ENCODE peak calls at places on chromosome 21, in four cellular contexts. C is K562, V is H1, R is HepG2. A is an unnamed sample.

GRCh38 chr21:17343055-17343454 is 169.8 kb upstream of the CXADR start:
- DNase-seq in C (peak; percentile 8), V (no peak), R (peak; percentile 32), A (no peak)

GRCh38 chr21:28269173-28269572 is 723.5 kb downstream of the LTN1 start:
- DNase-seq in C (no peak), V (no peak), R (no peak), A (no peak)

GRCh38 chr21:10425856-10426255 is 95.5 kb upstream of the TPTE start:
- DNase-seq in C (no peak), V (no peak), R (no peak), A (no peak)

GRCh38 chr21:27419153-27419552 is 452.3 kb upstream of the ADAMTS5 start:
- DNase-seq in C (no peak), V (no peak), R (no peak), A (no peak)

GRCh38 chr21:21715286-21715969 is 717.2 kb downstream of the NCAM2 start:
- DNase-seq in C (no peak), V (no peak), R (no peak), A (no peak)

GRCh38 chr21:39098696-39099111 is 84.5 kb downstream of the PSMG1 start:
- DNase-seq in C (no peak), V (no peak), R (peak; percentile 74), A (no peak)

GRCh38 chr21:15421521-15421920 is 308.3 kb upstream of the USP25 start:
- DNase-seq in C (no peak), V (no peak), R (no peak), A (no peak)

GRCh38 chr21:21007606-21008005 is 9.4 kb downstream of the NCAM2 start:
- DNase-seq in C (no peak), V (no peak), R (no peak), A (no peak)

GRCh38 chr21:16741228-16741665 is 771.6 kb upstream of the CXADR start:
- DNase-seq in C (no peak), V (no peak), R (no peak), A (no peak)

GRCh38 chr21:28419811-28420210 is 572.9 kb downstream of the LTN1 start:
- DNase-seq in C (no peak), V (no peak), R (no peak), A (no peak)

GRCh38 chr21:25506887-25507286 is 100.4 kb downstream of the MRPL39 start:
- DNase-seq in C (no peak), V (no peak), R (no peak), A (no peak)

GRCh38 chr21:15841856-15842564 is 112.2 kb downstream of the USP25 start:
- DNase-seq in C (no peak), V (no peak), R (no peak), A (no peak)

GRCh38 chr21:17492415-17493168 is 20.3 kb upstream of the CXADR start:
- DNase-seq in C (no peak), V (no peak), R (peak; percentile 21), A (no peak)

GRCh38 chr21:28256420-28256831 is 736.3 kb downstream of the LTN1 start:
- DNase-seq in C (no peak), V (no peak), R (peak; percentile 94), A (no peak)

GRCh38 chr21:29231781-29232548 is 66.8 kb upstream of the BACH1 start:
- DNase-seq in C (no peak), V (no peak), R (no peak), A (no peak)

GRCh38 chr21:44765231-44766013 is 36.2 kb downstream of the UBE2G2 start:
- DNase-seq in C (peak; percentile 76), V (no peak), R (no peak), A (no peak)

DNA sequence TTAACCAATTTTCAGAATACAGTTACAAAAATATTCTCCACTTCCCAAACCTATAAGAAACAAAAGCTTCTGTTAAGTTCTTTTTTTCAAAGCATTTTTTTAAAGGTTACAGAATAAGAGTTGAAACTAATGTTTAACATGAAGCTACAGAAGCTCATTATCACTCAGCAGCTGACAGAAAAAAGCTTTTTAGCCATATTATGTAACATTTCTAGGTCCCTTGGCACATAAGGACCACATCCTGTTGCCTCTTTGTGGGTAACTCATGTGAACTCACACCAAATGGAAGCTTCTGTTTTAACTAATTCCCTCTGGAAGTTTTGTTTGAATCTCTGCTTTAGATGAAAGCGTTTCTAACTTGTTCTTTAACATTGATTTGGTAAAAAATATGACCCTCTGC is 242.5 kb upstream of the TMPRSS15 start:
- DNase-seq in C (no peak), V (no peak), R (no peak), A (no peak)
- TF ChIP-seq FOSL1 in C (no peak), V (no peak), R (no peak), A (no peak)

GRCh38 chr21:34728479-34728878 is 59.7 kb downstream of the CLIC6 start:
- DNase-seq in C (no peak), V (no peak), R (no peak), A (no peak)

GRCh38 chr21:34724857-34725195 is 56.0 kb downstream of the CLIC6 start:
- DNase-seq in C (no peak), V (no peak), R (no peak), A (no peak)

GRCh38 chr21:34726627-34727337 is 58.0 kb downstream of the CLIC6 start:
- DNase-seq in C (no peak), V (no peak), R (no peak), A (no peak)

GRCh38 chr21:34722684-34723300 is 54.0 kb downstream of the CLIC6 start:
- DNase-seq in C (peak; percentile 68), V (peak; percentile 78), R (no peak), A (no peak)

GRCh38 chr21:34724131-34724856 is 55.5 kb downstream of the CLIC6 start:
- DNase-seq in C (no peak), V (no peak), R (no peak), A (no peak)
- TF ChIP-seq FOSL1 in C (no peak), V (no peak), R (no peak), A (no peak)

GRCh38 chr21:37873655-37874054 is 42.6 kb downstream of the KCNJ6 start:
- DNase-seq in C (no peak), V (no peak), R (no peak), A (no peak)
- TF ChIP-seq FOSL1 in C (no peak), V (no peak), R (no peak), A (no peak)

DNA sequence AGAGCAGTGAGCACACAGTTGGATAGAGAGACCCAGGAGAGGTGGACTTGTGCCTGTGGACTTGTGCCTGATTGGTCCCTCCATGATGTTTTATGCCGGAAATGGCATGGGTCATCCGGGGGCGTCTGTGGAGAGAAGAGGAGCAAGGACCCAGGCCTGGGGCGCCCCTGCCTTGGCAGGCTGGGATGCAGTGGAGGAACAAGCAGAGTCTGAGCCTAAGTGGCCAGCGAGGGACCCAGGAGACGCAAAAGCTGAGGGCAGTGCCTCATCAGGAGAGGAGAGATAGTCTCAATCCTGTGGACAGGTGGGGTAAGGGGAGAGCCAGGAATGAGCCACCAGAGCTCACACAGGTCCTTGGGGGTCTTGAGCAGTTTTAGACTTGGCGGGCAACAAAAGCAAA is 146.9 kb downstream of the PCBP3 start:
- DNase-seq in C (peak; percentile 3), V (no peak), R (no peak), A (no peak)
- TF ChIP-seq FOSL1 in C (no peak), V (no peak), R (no peak), A (no peak)

DNA sequence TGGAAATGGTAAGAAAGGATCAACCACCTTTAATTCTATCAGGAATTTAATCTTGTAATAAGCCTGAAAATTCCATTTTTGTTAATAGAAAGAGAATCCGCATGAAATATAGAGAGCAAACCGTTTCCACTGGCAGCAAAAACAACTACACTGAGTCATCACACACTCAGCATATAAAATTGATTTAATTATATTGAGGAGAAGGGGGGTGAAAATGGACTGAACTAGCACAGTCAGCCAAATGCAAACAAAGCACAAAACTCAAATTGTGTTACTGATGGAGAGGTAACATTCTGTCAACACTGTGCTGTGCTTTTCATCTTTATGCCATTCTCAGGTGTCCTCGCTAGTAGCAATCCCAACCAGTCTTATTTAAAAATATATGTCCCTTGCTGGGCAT is 1583.9 kb downstream of the MRPL39 start:
- DNase-seq in C (no peak), V (no peak), R (no peak), A (no peak)
- TF ChIP-seq FOSL1 in C (no peak), V (no peak), R (no peak), A (no peak)

GRCh38 chr21:43590220-43590619 is 69.1 kb downstream of the HSF2BP start:
- DNase-seq in C (no peak), V (no peak), R (peak; percentile 73), A (no peak)
- TF ChIP-seq FOSL1 in C (no peak), V (no peak), R (no peak), A (no peak)

DNA sequence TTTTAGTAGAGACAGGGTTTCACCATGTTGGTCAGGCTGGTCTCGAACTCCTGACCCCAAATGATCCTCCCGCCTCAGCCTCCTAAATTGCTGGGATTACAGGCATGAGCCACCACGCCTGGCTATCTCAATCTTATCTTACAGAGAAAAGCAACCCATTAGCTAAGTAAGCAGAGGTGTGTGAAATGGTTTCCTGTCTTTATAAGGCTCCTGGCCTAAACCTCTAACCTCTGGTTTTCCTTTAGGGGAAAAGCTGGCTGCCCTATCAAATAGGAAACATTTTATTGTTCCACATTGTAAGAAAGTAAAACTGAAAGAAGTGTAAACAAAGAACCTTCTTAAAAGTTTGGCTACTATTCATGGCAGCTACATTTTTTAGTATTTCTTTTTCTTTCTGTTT is 78.3 kb upstream of the MORC3 start:
- DNase-seq in C (no peak), V (no peak), R (no peak), A (no peak)
- TF ChIP-seq FOSL1 in C (no peak), V (no peak), R (no peak), A (no peak)

GRCh38 chr21:33025471-33026298 is at the start of gene OLIG2:
- DNase-seq in C (peak; percentile 36), V (peak; percentile 93), R (no peak), A (no peak)

GRCh38 chr21:33024278-33025103 is 1.2 kb upstream of the OLIG2 start:
- DNase-seq in C (no peak), V (no peak), R (no peak), A (no peak)

GRCh38 chr21:33026299-33026858 is 644 bp downstream of the OLIG2 start:
- DNase-seq in C (no peak), V (no peak), R (no peak), A (no peak)

GRCh38 chr21:33023574-33024277 is 2.0 kb upstream of the OLIG2 start:
- DNase-seq in C (no peak), V (no peak), R (no peak), A (no peak)

GRCh38 chr21:33025106-33025470 is 647 bp upstream of the OLIG2 start:
- DNase-seq in C (no peak), V (peak; percentile 83), R (no peak), A (no peak)
- TF ChIP-seq FOSL1 in C (no peak), V (no peak), R (no peak), A (no peak)

DNA sequence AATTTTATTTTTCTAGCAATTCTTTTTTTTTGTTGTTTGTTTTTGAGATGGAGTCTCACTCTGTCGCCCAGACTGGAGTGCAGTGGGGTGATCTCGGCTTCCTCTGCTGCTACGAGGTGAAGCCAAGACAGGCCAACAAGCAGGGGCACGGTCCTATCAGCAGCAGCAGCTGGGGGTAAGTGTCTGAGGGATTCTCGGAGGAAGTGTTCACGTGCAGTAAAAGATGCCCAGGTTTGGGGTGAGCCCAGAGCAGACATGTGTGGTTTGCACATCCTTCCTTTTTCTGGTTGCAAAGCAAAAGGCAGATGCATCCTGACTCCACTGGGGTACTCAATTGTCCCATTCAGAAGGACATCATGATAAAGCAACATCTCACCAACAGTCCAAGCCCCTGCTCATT is 27.7 kb downstream of the PIGP start:
- DNase-seq in C (no peak), V (no peak), R (no peak), A (no peak)
- TF ChIP-seq FOSL1 in C (no peak), V (no peak), R (no peak), A (no peak)